ENCODE peak calls at places on chromosome 7, in eight cellular contexts. F, Y, J, C, B, I, U and E are unnamed samples.

GRCh38 chr7:152847491-152847890 is 87.9 kb downstream of the ACTR3B start:
- DNase-seq in F (no peak), Y (no peak), J (no peak), C (no peak), B (no peak), I (no peak), U (no peak), E (no peak)

GRCh38 chr7:148625342-148625741 is 34.8 kb downstream of the C7orf33 start:
- DNase-seq in F (no peak), Y (no peak), J (no peak), C (no peak), B (peak), I (no peak), U (no peak), E (no peak)

GRCh38 chr7:80729586-80730320 is 91.3 kb downstream of the CD36 start:
- DNase-seq in F (no peak), Y (no peak), J (no peak), C (no peak), B (peak), I (no peak), U (no peak), E (no peak)

GRCh38 chr7:140771826-140772225 is 75.3 kb downstream of the NDUFB2 start:
- DNase-seq in F (no peak), Y (no peak), J (no peak), C (no peak), B (no peak), I (no peak), U (no peak), E (no peak)

GRCh38 chr7:149225106-149225505 is 14.3 kb upstream of the ZNF212 start:
- DNase-seq in F (no peak), Y (no peak), J (no peak), C (no peak), B (no peak), I (no peak), U (no peak), E (no peak)

GRCh38 chr7:92588561-92588960 is 1.6 kb downstream of the FAM133B start:
- DNase-seq in F (no peak), Y (peak), J (no peak), C (no peak), B (no peak), I (no peak), U (no peak), E (no peak)

GRCh38 chr7:142803901-142804300 is 33.1 kb downstream of the PRSS2 start:
- DNase-seq in F (no peak), Y (no peak), J (no peak), C (no peak), B (no peak), I (no peak), U (no peak), E (no peak)

GRCh38 chr7:149721084-149721601 is 52.2 kb downstream of the ZNF467 start:
- DNase-seq in F (no peak), Y (no peak), J (no peak), C (no peak), B (no peak), I (no peak), U (no peak), E (no peak)

GRCh38 chr7:44305564-44306507 is 19.6 kb downstream of the CAMK2B start:
- DNase-seq in F (peak), Y (no peak), J (no peak), C (no peak), B (no peak), I (no peak), U (peak), E (peak)